ENCODE peak calls at places on chromosomes 6 and 20, in four cellular contexts. D is head of caudate nucleus, N is T-helper 9 cell, F is GM12878. V is an unnamed sample.

GRCh38 chr20:63809856-63810255 is 21.2 kb downstream of the ZBTB46 start:
- DNase-seq in D (no peak), N (no peak), F (no peak), V (no peak)

GRCh38 chr20:64053841-64054661 is 4.6 kb upstream of the SOX18 start:
- DNase-seq in D (no peak), N (no peak), F (no peak), V (no peak)

GRCh38 chr6:122817766-122818165 is 28.7 kb downstream of the SMPDL3A start:
- DNase-seq in D (no peak), N (no peak), F (no peak), V (no peak)

GRCh38 chr6:29477923-29478450 is 9.8 kb downstream of the MAS1L start:
- DNase-seq in D (no peak), N (no peak), F (no peak), V (no peak)

GRCh38 chr6:138987643-138988468 is at the start of gene REPS1:
- DNase-seq in D (peak; percentile 88), N (peak; percentile 92), F (peak; percentile 40), V (peak; percentile 85)

GRCh38 chr6:30154709-30155521 is 6.1 kb downstream of the TRIM10 start:
- DNase-seq in D (no peak), N (no peak), F (no peak), V (no peak)

GRCh38 chr6:126444874-126445273 is 105.0 kb downstream of the CENPW start:
- DNase-seq in D (no peak), N (no peak), F (no peak), V (no peak)

GRCh38 chr6:24445704-24446103 is 43.0 kb downstream of the MRS2 start:
- DNase-seq in D (no peak), N (no peak), F (no peak), V (no peak)

GRCh38 chr20:62165762-62166399 is 16.9 kb upstream of the MTG2 start:
- DNase-seq in D (no peak), N (no peak), F (no peak), V (peak; percentile 9)

GRCh38 chr6:146813554-146813953 is 214.8 kb downstream of the ADGB start:
- DNase-seq in D (no peak), N (no peak), F (no peak), V (no peak)

GRCh38 chr6:159904497-159904911 is 13.7 kb downstream of the MAS1 start:
- DNase-seq in D (no peak), N (no peak), F (no peak), V (no peak)

GRCh38 chr6:44539701-44540100 is 152.2 kb downstream of the CDC5L start:
- DNase-seq in D (no peak), N (no peak), F (no peak), V (no peak)

GRCh38 chr6:25883991-25884390 is 9.9 kb upstream of the SLC17A3 start:
- DNase-seq in D (no peak), N (no peak), F (no peak), V (no peak)